ENCODE peak calls at places on chromosomes 12 and 14, in eight cellular contexts. H is HCT116, G is A549, I is gastrocnemius medialis, R is GM12878, F is stomach, B is right lobe of liver, Q is K562. O is an unnamed sample.

GRCh38 chr12:59833408-59833807 is 237.6 kb downstream of the SLC16A7 start:
- DNase-seq in H (no peak), G (no peak), I (no peak), R (no peak), F (no peak), B (no peak), Q (no peak), O (no peak)

GRCh38 chr14:78023112-78023511 is 147.1 kb upstream of the NRXN3 start:
- DNase-seq in H (no peak), G (no peak), I (no peak), R (no peak), F (no peak), B (no peak), Q (no peak), O (no peak)

GRCh38 chr12:113860950-113861349 is 105.2 kb downstream of the RBM19 start:
- DNase-seq in H (no peak), G (peak; percentile 71), I (no peak), R (no peak), F (no peak), B (no peak), Q (no peak), O (no peak)

GRCh38 chr12:15621140-15621539 is 168.0 kb downstream of the EPS8 start:
- DNase-seq in H (no peak), G (no peak), I (no peak), R (no peak), F (no peak), B (no peak), Q (no peak), O (no peak)

GRCh38 chr12:29395356-29395755 is 14.4 kb upstream of the ERGIC2 start:
- DNase-seq in H (no peak), G (no peak), I (no peak), R (no peak), F (no peak), B (no peak), Q (no peak), O (no peak)

GRCh38 chr12:5921027-5921909 is 23.8 kb downstream of the ANO2 start:
- DNase-seq in H (no peak), G (no peak), I (no peak), R (no peak), F (no peak), B (no peak), Q (no peak), O (no peak)

GRCh38 chr14:25086081-25086480 is 36.1 kb upstream of the STXBP6 start:
- DNase-seq in H (no peak), G (no peak), I (no peak), R (no peak), F (no peak), B (no peak), Q (no peak), O (no peak)

GRCh38 chr14:104863923-104864266 is 1.2 kb upstream of the CEP170B start:
- DNase-seq in H (no peak), G (no peak), I (no peak), R (no peak), F (no peak), B (no peak), Q (no peak), O (no peak)

GRCh38 chr12:54195736-54196347 is 7.1 kb upstream of the SMUG1 start:
- DNase-seq in H (no peak), G (no peak), I (no peak), R (no peak), F (no peak), B (no peak), Q (peak; percentile 51), O (no peak)

GRCh38 chr12:24948452-24948815 is 467 bp downstream of the BCAT1 start:
- DNase-seq in H (no peak), G (peak; percentile 22), I (no peak), R (peak; percentile 73), F (no peak), B (no peak), Q (peak; percentile 34), O (no peak)

GRCh38 chr12:127145929-127146789 is 1120.8 kb upstream of the TMEM132C start:
- DNase-seq in H (peak; percentile 28), G (peak; percentile 86), I (peak; percentile 24), R (no peak), F (peak; percentile 69), B (peak; percentile 75), Q (peak; percentile 94), O (peak; percentile 88)

GRCh38 chr12:75908961-75909699 is 122.4 kb downstream of the PHLDA1 start:
- DNase-seq in H (no peak), G (peak; percentile 71), I (peak; percentile 39), R (no peak), F (peak; percentile 85), B (peak; percentile 75), Q (no peak), O (peak; percentile 70)

GRCh38 chr12:120903382-120903817 is 758 bp downstream of the SPPL3 start:
- DNase-seq in H (no peak), G (peak; percentile 40), I (peak; percentile 52), R (peak; percentile 48), F (peak; percentile 57), B (peak; percentile 89), Q (peak; percentile 75), O (peak; percentile 65)

GRCh38 chr14:93103392-93104080 is 12.2 kb downstream of the ITPK1 start:
- DNase-seq in H (no peak), G (no peak), I (no peak), R (peak; percentile 72), F (peak; percentile 74), B (peak; percentile 69), Q (no peak), O (no peak)

DNA sequence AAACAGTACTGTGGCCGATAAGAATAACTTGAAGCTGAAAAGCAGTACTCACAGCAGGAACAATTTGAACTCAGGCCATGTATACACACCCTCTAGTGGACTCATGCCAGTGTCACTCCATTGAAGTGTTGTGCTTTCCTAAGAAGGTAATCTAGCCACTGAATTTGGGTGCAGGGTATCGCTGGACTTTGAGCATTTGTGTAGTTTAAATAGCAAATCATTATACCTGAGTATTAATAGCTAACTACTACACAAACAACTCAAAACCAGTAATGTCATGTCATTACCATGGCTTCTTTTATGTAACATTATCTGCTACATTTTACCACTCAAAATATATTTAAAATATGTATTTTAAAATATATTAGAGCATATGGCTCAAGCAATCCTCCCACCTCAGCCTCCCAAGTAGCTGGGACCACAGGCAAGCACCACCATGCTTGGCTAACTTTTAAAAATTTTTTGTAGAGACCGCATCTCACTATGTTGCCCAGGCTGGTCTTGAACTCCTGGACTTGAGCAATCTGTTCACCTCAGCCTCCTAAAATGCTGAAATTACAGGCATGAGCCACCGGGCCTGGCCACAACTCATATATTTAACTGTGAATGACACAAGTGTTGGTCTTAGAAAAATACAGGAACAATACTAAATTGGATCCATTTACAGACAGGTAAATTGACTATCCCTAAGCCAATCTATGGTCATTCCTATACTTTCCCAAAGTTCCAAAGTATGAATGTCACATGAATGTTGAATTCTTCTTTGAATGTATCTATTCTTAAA is 25.6 kb upstream of the ARID4A start:
- DNase-seq in H (no peak), G (peak; percentile 75), I (no peak), R (no peak), F (peak; percentile 44), B (no peak), Q (no peak), O (no peak)
- TF ChIP-seq POLR2A in H (no peak), G (no peak), I (no peak), R (no peak), F (no peak), B (peak; percentile 29), Q (peak; percentile 21), O (no peak)

GRCh38 chr12:56914724-56915123 is 19.5 kb downstream of the SDR9C7 start:
- DNase-seq in H (no peak), G (no peak), I (no peak), R (no peak), F (no peak), B (no peak), Q (no peak), O (no peak)

GRCh38 chr12:56916296-56916995 is 17.8 kb downstream of the SDR9C7 start:
- DNase-seq in H (no peak), G (no peak), I (no peak), R (no peak), F (no peak), B (no peak), Q (no peak), O (no peak)

GRCh38 chr12:56914256-56914655 is 20.0 kb downstream of the SDR9C7 start:
- DNase-seq in H (no peak), G (no peak), I (no peak), R (no peak), F (no peak), B (no peak), Q (no peak), O (no peak)

GRCh38 chr12:56922032-56922431 is 12.2 kb downstream of the SDR9C7 start:
- DNase-seq in H (no peak), G (no peak), I (no peak), R (no peak), F (no peak), B (no peak), Q (no peak), O (no peak)

GRCh38 chr12:56916996-56917333 is 17.2 kb downstream of the SDR9C7 start:
- DNase-seq in H (no peak), G (no peak), I (no peak), R (no peak), F (no peak), B (no peak), Q (no peak), O (no peak)
- TF ChIP-seq POLR2A in H (no peak), G (no peak), I (no peak), R (no peak), F (no peak), B (no peak), Q (no peak), O (no peak)

DNA sequence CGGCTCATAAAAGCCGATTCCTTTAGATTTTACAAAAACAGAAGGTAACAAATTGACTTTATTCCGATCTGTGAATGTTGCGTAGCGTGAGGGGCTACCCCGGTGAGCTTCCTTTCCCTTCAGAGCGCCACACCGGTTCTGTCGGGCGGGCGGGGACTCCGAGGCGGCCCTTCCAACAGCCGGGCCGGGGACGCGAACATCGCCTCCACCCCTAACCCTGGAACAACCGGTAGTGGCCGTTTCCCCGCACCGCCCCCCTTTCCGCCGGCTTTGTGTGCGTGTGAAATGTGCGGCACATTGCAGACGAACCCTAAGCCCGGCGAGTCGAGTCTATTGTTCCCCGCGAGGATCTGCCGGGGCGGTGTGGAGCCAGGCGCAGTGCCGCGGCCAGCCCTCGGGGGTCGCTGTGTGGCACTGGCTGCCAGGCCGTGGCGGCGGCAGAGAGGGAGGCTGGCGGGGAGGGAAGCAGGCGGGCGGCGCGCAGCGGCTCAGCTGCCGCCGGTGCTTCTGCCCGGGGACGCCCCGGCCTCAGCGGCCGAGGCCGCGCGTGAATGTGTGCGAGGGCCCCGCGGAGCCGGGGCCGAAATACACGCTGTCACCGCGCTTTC is 777 bp upstream of the ARID2 start:
- DNase-seq in H (peak; percentile 94), G (peak; percentile 97), I (peak; percentile 94), R (peak; percentile 87), F (peak; percentile 97), B (peak; percentile 98), Q (peak; percentile 72), O (peak; percentile 99)
- TF ChIP-seq POLR2A in H (peak; percentile 34), G (peak; percentile 84), I (peak; percentile 89), R (peak; percentile 96), F (peak; percentile 57), B (peak; percentile 95), Q (peak; percentile 95), O (peak; percentile 33)

DNA sequence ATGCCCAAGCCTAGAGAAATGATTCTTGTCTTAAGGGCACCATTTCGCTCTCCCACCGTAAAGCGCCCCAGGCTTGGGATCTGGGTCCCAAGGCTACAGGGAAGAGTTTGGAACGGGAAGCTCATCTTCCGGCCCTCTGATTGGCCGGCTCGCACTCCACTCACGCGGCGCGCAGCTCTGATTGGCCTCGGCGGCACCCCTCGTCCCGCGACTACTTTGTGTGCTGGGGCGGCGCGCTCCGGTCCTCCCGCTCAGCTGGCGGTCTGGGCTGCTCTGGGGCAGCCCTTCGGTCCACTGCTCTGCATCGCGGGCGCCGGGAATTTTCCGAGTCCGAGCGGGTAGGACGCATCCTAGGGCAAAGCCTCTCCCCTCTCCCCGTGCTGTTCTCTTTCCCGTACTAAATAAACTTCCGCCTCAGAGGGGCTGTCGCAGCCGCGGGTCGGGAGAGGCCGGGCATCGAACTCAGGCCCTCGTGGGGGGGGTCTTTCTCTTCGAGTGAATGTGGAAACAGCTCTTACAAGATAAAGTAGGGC is 808 bp upstream of the FUT8 start:
- DNase-seq in H (peak; percentile 83), G (peak; percentile 92), I (peak; percentile 92), R (no peak), F (peak; percentile 94), B (peak; percentile 95), Q (peak; percentile 77), O (peak; percentile 98)
- TF ChIP-seq POLR2A in H (no peak), G (peak; percentile 86), I (peak; percentile 57), R (peak; percentile 75), F (peak; percentile 28), B (peak; percentile 25), Q (no peak), O (no peak)

O was measured in lower leg skin.